ENCODE peak calls at places on chromosomes 1 and 21, in four cellular contexts. J is OCI-LY7, M is neural crest cell, O is heart right ventricle. U is an unnamed sample.

GRCh38 chr1:65477414-65478378 is 57.2 kb downstream of the LEPR start:
- DNase-seq in O (no peak), M (no peak), J (no peak), U (no peak)

GRCh38 chr1:186605762-186606350 is 74.4 kb downstream of the PTGS2 start:
- DNase-seq in M (peak), J (peak), O (peak), U (peak)

GRCh38 chr1:10651377-10651776 is 145.1 kb downstream of the CASZ1 start:
- DNase-seq in M (peak), O (no peak), J (no peak), U (no peak)

GRCh38 chr1:163094589-163094988 is 25.4 kb downstream of the RGS4 start:
- DNase-seq in J (no peak), O (no peak), M (no peak), U (no peak)

GRCh38 chr1:10220200-10220599 is 9.8 kb downstream of the KIF1B start:
- DNase-seq in O (no peak), M (no peak), J (no peak), U (no peak)

GRCh38 chr21:40839551-40839950 is 7.4 kb downstream of the DSCAM start:
- DNase-seq in M (no peak), O (no peak), J (no peak), U (no peak)

GRCh38 chr1:205817988-205818387 is 5.0 kb upstream of the SLC41A1 start:
- DNase-seq in J (no peak), O (no peak), M (no peak), U (no peak)

GRCh38 chr1:1136547-1137230 is 20.8 kb upstream of the C1orf159 start:
- DNase-seq in O (no peak), J (peak), M (no peak), U (peak)

GRCh38 chr1:10170362-10170665 is 40.1 kb upstream of the KIF1B start:
- DNase-seq in J (no peak), M (no peak), O (no peak), U (peak)

GRCh38 chr1:236066828-236067386 is 2.0 kb upstream of the NID1 start:
- DNase-seq in M (no peak), O (peak), J (no peak), U (peak)

GRCh38 chr1:225928186-225929175 is 4.4 kb upstream of the PYCR2 start:
- DNase-seq in M (no peak), J (no peak), O (no peak), U (no peak)

GRCh38 chr1:10966233-10966632 is 46.2 kb upstream of the TARDBP start:
- DNase-seq in M (no peak), O (no peak), J (peak), U (no peak)

GRCh38 chr1:107230121-107230520 is 89.3 kb downstream of the NTNG1 start:
- DNase-seq in J (no peak), M (no peak), O (no peak), U (no peak)

GRCh38 chr1:61387829-61388228 is 305.5 kb downstream of the NFIA start:
- DNase-seq in O (no peak), J (no peak), M (no peak), U (no peak)

GRCh38 chr1:207672525-207673130 is 27.7 kb downstream of the CR1L start:
- DNase-seq in J (peak), O (no peak), M (no peak), U (peak)

GRCh38 chr1:3186526-3186921 is 117.5 kb downstream of the PRDM16 start:
- DNase-seq in O (peak), J (no peak), M (peak), U (no peak)

GRCh38 chr1:94236630-94237290 is 624 bp downstream of the ARHGAP29 start:
- DNase-seq in J (no peak), O (peak), M (no peak), U (no peak)

GRCh38 chr1:8324176-8324810 is 6.4 kb downstream of the SLC45A1 start:
- DNase-seq in M (no peak), J (no peak), O (no peak), U (peak)

GRCh38 chr1:87146986-87147385 is 181.7 kb upstream of the LMO4 start:
- DNase-seq in J (no peak), O (no peak), M (no peak), U (no peak)

GRCh38 chr21:44012474-44013379 is 618 bp downstream of the TRAPPC10 start:
- DNase-seq in J (peak), M (peak), O (peak), U (peak)
- TF ChIP-seq CTCF in J (peak), M (peak), O (peak), U (peak)

GRCh38 chr1:145922266-145922665 is 3.7 kb upstream of the PEX11B start:
- DNase-seq in M (no peak), J (no peak), O (no peak), U (no peak)

GRCh38 chr1:145927916-145928647 is 798 bp upstream of the RBM8A start:
- DNase-seq in J (peak), M (no peak), O (no peak), U (no peak)

GRCh38 chr1:145926706-145927072 is 595 bp downstream of the RBM8A start:
- DNase-seq in M (no peak), O (no peak), J (no peak), U (no peak)

DNA sequence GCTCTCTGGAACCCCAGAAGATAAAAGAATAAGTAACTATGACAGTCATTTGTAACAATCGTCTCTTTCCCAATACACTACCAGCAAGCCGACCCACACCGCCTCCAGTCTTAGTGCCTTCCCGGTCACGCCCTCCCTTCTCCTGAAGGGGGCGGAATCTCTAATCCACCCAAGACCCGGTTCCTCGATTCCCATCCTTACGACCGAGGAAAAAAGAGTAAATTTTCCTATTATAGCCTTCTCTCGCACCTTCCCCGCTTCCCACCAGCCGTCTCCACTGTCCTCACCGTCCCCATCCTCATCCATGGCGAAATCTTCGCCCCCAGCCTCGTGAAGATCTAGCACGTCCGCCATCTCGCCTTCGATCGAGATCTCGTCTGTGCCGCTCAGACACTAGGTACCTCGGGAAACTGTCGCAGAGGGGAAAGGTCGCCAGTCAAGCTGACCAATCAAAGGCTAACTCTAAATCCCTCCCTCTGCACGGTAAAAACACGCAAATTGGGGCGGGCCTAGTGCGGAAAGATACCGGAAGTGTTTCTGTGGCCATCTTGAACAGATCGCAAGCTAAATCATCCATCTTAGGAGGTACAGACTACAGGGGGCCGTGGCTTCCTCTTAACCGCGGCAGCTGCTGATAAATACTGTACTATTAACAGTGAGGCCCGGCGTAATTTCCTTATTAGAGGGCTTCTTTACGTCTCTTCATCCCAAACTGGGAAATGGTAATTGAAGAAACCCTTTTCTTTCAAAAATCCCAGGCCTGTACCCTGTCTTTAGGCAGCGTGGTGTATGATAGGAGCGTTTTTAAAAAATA is at the start of gene RBM8A:
- DNase-seq in M (peak), J (peak), O (peak), U (peak)
- TF ChIP-seq CTCF in M (peak), J (peak), O (peak), U (peak)

GRCh38 chr1:20356850-20357459 is 66.3 kb downstream of the VWA5B1 start:
- DNase-seq in O (no peak), M (no peak), J (no peak), U (no peak)
- TF ChIP-seq CTCF in O (no peak), M (no peak), J (no peak), U (no peak)

GRCh38 chr1:15702722-15703550 is 18.8 kb downstream of the PLEKHM2 start:
- DNase-seq in J (no peak), M (no peak), O (no peak), U (no peak)
- TF ChIP-seq CTCF in J (peak), M (no peak), O (no peak), U (no peak)

GRCh38 chr1:37259019-37259418 is 215.4 kb upstream of the ZC3H12A start:
- DNase-seq in J (no peak), M (no peak), O (no peak), U (no peak)

GRCh38 chr1:37255868-37256267 is 218.5 kb upstream of the ZC3H12A start:
- DNase-seq in O (no peak), J (no peak), M (no peak), U (no peak)

GRCh38 chr1:37258068-37258467 is 216.3 kb upstream of the ZC3H12A start:
- DNase-seq in M (no peak), J (no peak), O (no peak), U (no peak)

GRCh38 chr1:37257646-37258045 is 216.7 kb upstream of the ZC3H12A start:
- DNase-seq in O (no peak), M (no peak), J (no peak), U (no peak)

DNA sequence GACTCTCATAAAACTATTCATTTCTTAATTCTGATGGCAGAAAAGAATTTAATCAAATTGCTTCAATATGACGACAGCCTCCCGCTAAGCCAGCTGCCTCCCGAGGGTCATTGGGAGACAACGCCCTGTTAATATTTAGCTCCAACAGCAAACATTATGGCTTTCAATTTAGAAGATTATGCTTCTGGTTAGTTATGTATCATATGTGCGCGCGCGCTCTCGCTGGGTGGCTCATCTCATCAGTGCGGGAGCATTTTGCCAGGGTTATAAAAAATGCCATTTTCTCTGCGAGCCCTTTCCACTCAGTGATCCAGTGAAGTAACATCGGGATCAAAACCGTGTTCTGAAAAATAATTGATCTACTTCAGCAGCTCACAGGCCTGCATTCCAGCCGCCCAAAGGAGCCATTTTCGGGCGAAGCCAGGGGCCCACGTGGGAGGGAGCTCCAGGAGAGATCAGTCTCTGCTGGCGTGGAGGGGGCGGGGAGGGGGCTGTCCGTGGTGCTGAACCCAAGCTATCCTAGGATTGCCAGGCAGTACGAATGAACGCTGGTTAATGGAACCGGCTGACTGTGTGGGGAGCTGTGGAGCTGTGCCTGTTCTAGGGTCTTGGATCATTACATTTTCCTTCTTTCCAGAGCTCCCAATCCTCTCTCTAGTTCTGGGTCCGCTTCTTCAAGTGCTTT is 219.1 kb upstream of the ZC3H12A start:
- DNase-seq in J (peak), M (peak), O (peak), U (peak)
- TF ChIP-seq CTCF in J (no peak), M (no peak), O (no peak), U (no peak)

DNA sequence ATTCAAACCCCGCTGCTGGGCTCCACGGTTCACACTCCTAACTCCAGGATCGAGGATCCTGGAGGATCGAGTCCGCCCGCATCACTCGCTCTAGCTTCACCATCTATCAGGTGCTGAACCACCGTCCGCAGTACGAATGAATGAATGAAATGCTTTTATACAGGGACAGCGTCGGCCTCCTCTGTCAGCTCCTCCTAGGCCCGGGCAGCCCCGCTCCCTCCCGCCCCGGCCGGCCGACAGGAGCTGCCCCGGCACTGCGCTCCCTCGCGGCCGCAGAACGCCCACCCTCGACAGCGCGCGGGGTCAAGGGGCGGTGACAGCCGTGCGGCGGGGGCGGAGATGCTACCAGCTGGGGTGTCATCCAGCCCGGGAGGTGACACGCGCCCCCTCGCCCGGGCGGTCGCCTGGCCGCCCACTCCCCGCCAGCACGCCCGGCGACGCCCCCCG is 520 bp downstream of the ZBTB17 start:
- DNase-seq in O (peak), J (peak), M (peak), U (peak)
- TF ChIP-seq CTCF in O (no peak), J (peak), M (peak), U (peak)

DNA sequence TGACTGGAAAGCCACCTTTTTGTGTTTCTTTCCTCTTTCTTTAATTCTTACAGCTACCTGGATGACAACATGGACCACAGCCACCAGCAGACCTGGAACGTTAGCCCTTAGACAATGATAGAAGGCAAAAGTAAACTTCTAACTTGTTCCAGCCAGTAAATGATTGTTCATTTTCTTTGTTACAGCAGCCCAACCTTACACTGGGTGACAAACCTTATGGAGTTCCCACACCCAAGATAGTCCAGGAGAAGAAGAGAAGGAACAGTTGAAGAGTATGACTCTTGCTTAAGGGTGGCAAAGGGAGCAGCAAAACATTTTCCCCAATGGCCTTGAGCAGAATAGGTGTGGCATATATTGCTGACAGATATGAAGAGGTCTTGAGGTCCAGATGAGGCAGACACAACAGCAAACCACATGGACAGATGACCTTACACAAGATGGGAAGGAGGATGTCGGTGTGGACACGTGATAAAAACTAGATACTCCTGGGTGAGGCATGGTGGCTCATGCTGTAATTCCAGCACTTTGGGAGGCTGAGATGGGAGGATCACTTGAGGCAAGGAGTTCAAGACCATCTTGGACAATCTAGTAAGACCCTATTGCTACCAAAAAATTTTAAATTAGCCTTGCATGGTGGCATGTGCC is 11.8 kb upstream of the FAM76A start:
- DNase-seq in J (no peak), O (no peak), M (no peak), U (no peak)
- TF ChIP-seq CTCF in J (no peak), O (no peak), M (no peak), U (no peak)